ENCODE peak calls at places on chromosome 17, in seven cellular contexts. W is thoracic aorta, S is mesendoderm, N is hepatocyte, Z is psoas muscle, H is heart left ventricle, O is adrenal gland. D is an unnamed sample. For H3K4me1, the result is how much of the 10 kb centered on the place peaks cover.

GRCh38 chr17:57531648-57532486 is 213.2 kb downstream of the CCDC182 start:
- DNase-seq in W (no peak), S (no peak), N (no peak), Z (no peak), H (no peak), O (no peak), D (no peak)

GRCh38 chr17:38747385-38748328 is 479 bp downstream of the PCGF2 start:
- DNase-seq in W (no peak), S (peak), N (peak), Z (peak), H (peak), O (peak), D (peak)

GRCh38 chr17:55089955-55090573 is 121.5 kb downstream of the STXBP4 start:
- DNase-seq in W (no peak), S (peak), N (no peak), Z (no peak), H (no peak), O (no peak), D (no peak)

GRCh38 chr17:79793924-79794304 is 3.0 kb downstream of the CBX8 start:
- DNase-seq in W (no peak), S (peak), N (peak), Z (no peak), H (peak), O (no peak), D (peak)

GRCh38 chr17:27456681-27457404 is 595 bp downstream of the KSR1 start:
- DNase-seq in W (no peak), S (no peak), N (peak), Z (peak), H (peak), O (peak), D (no peak)

GRCh38 chr17:40106760-40107265 is 6.4 kb upstream of the NR1D1 start:
- DNase-seq in W (no peak), S (no peak), N (no peak), Z (peak), H (no peak), O (no peak), D (no peak)

GRCh38 chr17:760371-760770 is 8.3 kb upstream of the GEMIN4 start:
- DNase-seq in W (no peak), S (no peak), N (no peak), Z (no peak), H (peak), O (peak), D (no peak)

GRCh38 chr17:80797741-80798594 is 193.7 kb upstream of the CHMP6 start:
- DNase-seq in W (no peak), S (no peak), N (no peak), Z (peak), H (no peak), O (no peak), D (no peak)

GRCh38 chr17:17788967-17789366 is 47.8 kb downstream of the SREBF1 start:
- DNase-seq in W (no peak), S (no peak), N (no peak), Z (no peak), H (no peak), O (no peak), D (no peak)
- H3K4me1 ChIP-seq in W (under half), S (under half), N (under half), Z (under half), H (half or more), O (under half), D (under half)

GRCh38 chr17:68197997-68198930 is 49.6 kb upstream of the AMZ2 start:
- DNase-seq in W (no peak), S (peak), N (peak), Z (no peak), H (no peak), O (no peak), D (no peak)
- H3K4me1 ChIP-seq in W (under half), S (under half), N (under half), Z (under half), H (under half), O (under half), D (under half)

GRCh38 chr17:45125509-45125908 is 6.8 kb downstream of the PLCD3 start:
- DNase-seq in W (no peak), S (no peak), N (no peak), Z (no peak), H (no peak), O (no peak), D (no peak)
- H3K4me1 ChIP-seq in W (under half), S (under half), N (half or more), Z (half or more), H (half or more), O (under half), D (under half)

GRCh38 chr17:75097865-75098264 is 10.1 kb downstream of the SLC16A5 start:
- DNase-seq in W (no peak), S (no peak), N (no peak), Z (no peak), H (no peak), O (no peak), D (no peak)
- H3K4me1 ChIP-seq in W (under half), S (under half), N (under half), Z (under half), H (under half), O (under half), D (under half)

D was measured in cardiac muscle cell.